ENCODE peak calls at places on chromosomes 13 and 19, in four cellular contexts. H is H1, W is K562, Q is HepG2. J is an unnamed sample.

GRCh38 chr13:71875823-71876222 is 8.8 kb upstream of the DACH1 start:
- DNase-seq in H (no peak), W (no peak), Q (no peak), J (no peak)

GRCh38 chr13:73433893-73434292 is 375.1 kb downstream of the KLF5 start:
- DNase-seq in H (no peak), W (no peak), Q (no peak), J (no peak)

GRCh38 chr19:14248578-14249011 is 42.6 kb upstream of the ADGRL1 start:
- DNase-seq in H (no peak), W (peak; percentile 32), Q (no peak), J (peak; percentile 57)

GRCh38 chr19:18833141-18833476 is 1.4 kb downstream of the UPF1 start:
- DNase-seq in H (no peak), W (no peak), Q (no peak), J (no peak)

GRCh38 chr13:22915442-22916082 is 265.2 kb upstream of the SGCG start:
- DNase-seq in H (peak; percentile 84), W (peak; percentile 22), Q (no peak), J (peak; percentile 9)

GRCh38 chr19:17779281-17779930 is 15.5 kb upstream of the B3GNT3 start:
- DNase-seq in H (peak; percentile 79), W (peak; percentile 85), Q (no peak), J (no peak)

GRCh38 chr13:46146898-46147297 is 35.1 kb downstream of the LCP1 start:
- DNase-seq in H (no peak), W (no peak), Q (peak; percentile 56), J (no peak)

GRCh38 chr19:12639901-12640613 is 26.5 kb downstream of the MAN2B1 start:
- DNase-seq in H (peak; percentile 93), W (peak; percentile 82), Q (peak; percentile 67), J (peak; percentile 69)

DNA sequence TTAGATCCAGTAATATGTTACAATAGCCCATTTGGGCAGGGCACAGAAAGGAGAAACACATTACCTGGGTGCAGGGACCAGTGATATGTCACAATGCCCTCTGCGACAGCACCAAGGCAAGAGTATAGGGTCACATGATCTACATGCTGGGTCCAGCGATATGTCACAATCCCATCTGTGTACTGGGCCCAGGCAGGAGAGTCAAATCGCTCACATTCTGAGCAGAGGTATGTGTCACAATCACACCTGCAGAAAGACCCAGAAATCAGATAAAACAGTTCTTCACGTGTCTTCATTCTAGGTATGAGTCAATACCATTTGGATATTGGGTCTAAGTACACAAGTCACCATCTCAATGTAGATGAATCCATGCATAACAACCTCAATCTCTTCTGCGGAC is 7.1 kb upstream of the ZNF43 start:
- DNase-seq in H (no peak), W (no peak), Q (no peak), J (no peak)
- TF ChIP-seq JUN in H (no peak), W (no peak), Q (no peak), J (no peak)

GRCh38 chr13:55554741-55555140 is 1586.0 kb upstream of the PRR20A start:
- DNase-seq in H (no peak), W (no peak), Q (no peak), J (no peak)

GRCh38 chr13:55563267-55563666 is 1577.5 kb upstream of the PRR20A start:
- DNase-seq in H (no peak), W (no peak), Q (no peak), J (no peak)

DNA sequence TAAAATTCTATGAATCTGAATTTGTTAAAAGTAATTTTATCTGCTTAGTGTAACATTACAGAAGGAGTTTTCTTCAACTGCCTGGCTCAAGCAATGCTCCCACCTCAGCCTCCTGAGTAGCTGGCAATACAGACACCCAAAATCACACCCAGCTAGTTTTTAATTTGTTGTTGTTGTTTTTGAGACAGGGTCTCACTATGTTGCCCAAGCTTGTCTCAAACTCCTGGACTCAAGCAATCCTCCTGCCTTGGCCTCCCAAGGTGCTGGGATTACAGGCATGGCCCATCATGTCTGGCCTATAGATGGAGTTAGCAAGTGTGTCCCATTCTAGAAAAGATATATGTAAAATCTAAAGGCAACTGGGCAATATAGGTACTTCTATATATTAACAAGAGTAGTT is 1580.4 kb upstream of the PRR20A start:
- DNase-seq in H (no peak), W (no peak), Q (no peak), J (no peak)
- H2AFZ ChIP-seq in H (no peak overlapping the region), W (no peak overlapping the region), Q (no peak overlapping the region), J (no peak overlapping the region)

GRCh38 chr19:43623889-43624670 is 4.7 kb upstream of the ZNF428 start:
- DNase-seq in H (peak; percentile 86), W (peak; percentile 93), Q (no peak), J (no peak)
- TF ChIP-seq JUN in H (no peak), W (no peak), Q (no peak), J (no peak)

DNA sequence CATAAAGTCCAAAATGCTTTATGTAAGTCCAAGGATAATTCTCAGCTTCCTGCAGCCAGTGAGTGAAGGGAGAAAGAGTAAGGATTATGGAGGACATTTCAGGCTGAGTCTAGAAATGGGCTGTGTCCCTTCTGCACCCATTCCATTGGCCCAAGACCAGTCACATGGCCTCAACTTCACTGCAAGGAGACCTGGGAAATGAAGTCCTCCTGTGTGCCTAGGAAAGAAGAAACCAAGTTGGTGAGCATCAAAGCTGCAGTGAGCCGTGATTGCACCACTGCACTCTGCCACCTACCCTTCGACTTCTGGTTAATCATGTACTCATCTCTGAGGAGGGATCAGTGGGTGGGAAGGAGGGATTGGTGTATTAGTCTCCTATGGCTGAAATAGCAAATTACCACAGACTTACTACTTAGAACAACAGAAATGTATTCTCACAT is 3.6 kb upstream of the CD37 start:
- DNase-seq in H (no peak), W (peak; percentile 73), Q (peak; percentile 86), J (peak; percentile 40)
- H2AFZ ChIP-seq in H (no peak overlapping the region), W (peak overlapping the region; percentile 86), Q (no peak overlapping the region), J (no peak overlapping the region)

DNA sequence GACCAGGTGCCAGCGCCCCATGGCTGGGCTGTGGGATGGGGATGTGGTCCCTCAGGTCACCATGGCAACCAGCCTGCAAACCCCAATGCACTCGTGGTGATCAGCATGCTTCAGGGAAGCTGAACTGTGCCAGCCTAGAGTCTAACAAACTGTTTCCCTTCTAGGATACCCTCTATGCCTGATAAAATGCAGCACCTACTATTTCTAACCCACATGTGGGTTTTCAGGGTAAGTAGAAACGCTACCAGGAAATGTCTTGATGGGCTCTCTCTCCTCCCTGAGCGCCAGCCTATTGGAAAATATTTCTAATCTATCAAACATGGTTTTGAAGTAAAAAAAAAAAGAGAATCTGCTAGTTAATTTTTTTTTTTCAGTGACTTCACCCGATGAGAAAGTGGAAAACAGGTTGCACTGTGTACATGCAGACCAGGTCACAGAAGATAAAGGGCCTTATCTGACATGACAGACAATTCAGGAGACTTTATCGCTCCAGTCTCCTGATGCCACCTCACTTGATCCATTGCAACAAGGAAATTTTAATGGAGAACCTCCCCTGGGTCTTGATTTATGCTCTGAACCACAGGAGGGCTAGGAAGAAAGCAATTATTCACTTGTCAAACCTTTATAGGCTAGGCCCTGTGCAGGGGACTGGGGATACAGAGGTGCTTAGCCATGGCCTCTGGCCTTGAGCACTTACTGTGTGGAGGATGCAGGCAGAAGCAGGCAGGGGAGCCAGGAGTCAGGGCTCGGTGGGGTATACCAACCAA is 51.2 kb downstream of the RASL11A start:
- DNase-seq in H (no peak), W (no peak), Q (no peak), J (no peak)
- TF ChIP-seq JUN in H (no peak), W (no peak), Q (no peak), J (no peak)

GRCh38 chr13:102830646-102831045 is 15.2 kb upstream of the ERCC5 start:
- DNase-seq in H (no peak), W (no peak), Q (peak; percentile 73), J (no peak)

GRCh38 chr13:102825400-102825799 is 20.4 kb upstream of the ERCC5 start:
- DNase-seq in H (no peak), W (no peak), Q (no peak), J (no peak)

GRCh38 chr13:102825921-102826706 is 19.7 kb upstream of the ERCC5 start:
- DNase-seq in H (no peak), W (no peak), Q (no peak), J (peak; percentile 58)
- H2AFZ ChIP-seq in H (no peak overlapping the region), W (no peak overlapping the region), Q (no peak overlapping the region), J (peak overlapping the region; percentile 51)

GRCh38 chr19:29800086-29800825 is 11.5 kb upstream of the CCNE1 start:
- DNase-seq in H (no peak), W (no peak), Q (no peak), J (no peak)
- TF ChIP-seq JUN in H (no peak), W (no peak), Q (no peak), J (no peak)

DNA sequence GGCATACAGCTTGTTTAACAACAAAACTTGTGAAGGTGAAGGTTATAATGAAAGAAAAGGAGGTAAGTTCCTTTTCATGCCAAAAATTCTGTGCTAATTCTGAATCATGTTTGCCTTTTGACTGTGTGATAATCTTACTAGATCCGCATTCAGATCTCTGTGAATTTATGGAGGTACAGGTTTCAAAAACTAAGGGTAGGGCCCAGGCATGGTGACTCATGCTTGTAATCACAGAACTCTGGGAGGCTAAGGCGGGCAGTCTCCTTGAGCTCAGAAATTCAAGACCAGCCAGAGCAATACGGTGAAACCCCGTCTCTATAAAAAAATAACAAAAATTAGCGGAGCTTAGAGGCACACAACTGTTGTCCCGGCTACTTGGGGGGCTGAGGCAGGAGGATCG is 45.9 kb downstream of the PCDH9 start:
- DNase-seq in H (no peak), W (no peak), Q (no peak), J (no peak)
- H2AFZ ChIP-seq in H (no peak overlapping the region), W (peak overlapping the region; percentile 19), Q (no peak overlapping the region), J (no peak overlapping the region)

J was measured in endothelial cell of umbilical vein.